ENCODE peak calls at places on chromosomes 2 and 18, in ten cellular contexts. E is mucosa of descending colon; U is central memory CD4-positive, alpha-beta T cell; W is NCI-H1436; T is psoas muscle; L is foreskin fibroblast; O is hypothalamus; X is activated T-helper 9 cell treated with anti-CD3 and anti-CD28 coated beads, Interleukin-2, amount 50 U/mL, for 16 hours; Y is uterus; P is HL-60. R is an unnamed sample.

GRCh38 chr2:61018319-61018750 is 280 bp upstream of the PUS10 start:
- DNase-seq in W (no peak), Y (no peak), U (no peak), L (no peak), E (no peak), T (no peak), X (no peak), O (no peak), P (no peak), R (no peak)

GRCh38 chr18:213505-213904 is 54.3 kb downstream of the THOC1 start:
- DNase-seq in O (no peak), Y (no peak), L (no peak), X (no peak), P (no peak), U (no peak), E (no peak), W (no peak), T (no peak), R (no peak)

GRCh38 chr2:226796840-226797288 is 2.8 kb downstream of the IRS1 start:
- DNase-seq in P (no peak), Y (peak), X (no peak), L (peak), T (peak), E (peak), U (no peak), W (no peak), O (no peak), R (peak)

GRCh38 chr2:25938345-25938744 is 44.0 kb downstream of the KIF3C start:
- DNase-seq in Y (no peak), P (no peak), E (no peak), W (no peak), T (peak), U (no peak), X (no peak), L (no peak), O (peak), R (no peak)

GRCh38 chr2:133568172-133568571 is at the start of gene NCKAP5:
- DNase-seq in W (no peak), L (peak), E (peak), Y (no peak), T (peak), P (no peak), X (no peak), U (no peak), O (peak), R (peak)

GRCh38 chr2:145464901-145465300 is 945.0 kb upstream of the ZEB2 start:
- DNase-seq in E (no peak), Y (no peak), U (no peak), W (no peak), L (no peak), P (no peak), X (no peak), T (no peak), O (no peak), R (no peak)

GRCh38 chr2:71672011-71672639 is 218.8 kb downstream of the DYSF start:
- DNase-seq in L (no peak), P (no peak), E (no peak), X (no peak), O (no peak), T (no peak), Y (no peak), W (no peak), U (no peak), R (no peak)

GRCh38 chr2:8049851-8050571 is 631.8 kb upstream of the ID2 start:
- DNase-seq in T (no peak), O (no peak), U (no peak), Y (no peak), E (no peak), W (no peak), X (peak), L (no peak), P (no peak), R (no peak)

GRCh38 chr2:235217814-235218213 is 266.0 kb downstream of the SH3BP4 start:
- DNase-seq in P (no peak), X (no peak), W (no peak), T (no peak), O (no peak), E (no peak), Y (no peak), L (no peak), U (no peak), R (peak)

GRCh38 chr2:237091779-237092436 is 6.2 kb downstream of the COPS8 start:
- DNase-seq in U (no peak), Y (peak), X (no peak), P (no peak), T (peak), O (no peak), L (peak), W (no peak), E (no peak), R (peak)

GRCh38 chr2:179264238-179265081 is at the start of gene SESTD1:
- DNase-seq in Y (peak), O (peak), P (no peak), T (peak), U (peak), L (peak), E (peak), X (peak), W (peak), R (no peak)